ENCODE peak calls at places on chromosomes 2 and 18, in six cellular contexts. Z is NB4; T is natural killer cell treated with Interleukin-12 subunit alpha and Interleukin-12 subunit beta and Interleukin-15 and Interleukin-18, amount 100 ng/mL, for 72 hours; W is adipocyte; J is stimulated activated CD8-positive, alpha-beta memory T cell treated with anti-CD3 and anti-CD28 coated beads, Interleukin-12 subunit alpha, Interleukin-12 subunit beta, amount 100 ng/mL, for 1 hour; K is NCI-H2081. E is an unnamed sample.

GRCh38 chr18:73908323-73908722 is 239.3 kb downstream of the FBXO15 start:
- DNase-seq in Z (peak; percentile 25), T (no peak), W (peak; percentile 73), J (no peak), K (no peak), E (no peak)

GRCh38 chr18:73409242-73409641 is 541.5 kb upstream of the NETO1 start:
- DNase-seq in Z (no peak), T (no peak), W (peak; percentile 16), J (no peak), K (no peak), E (no peak)

GRCh38 chr2:584863-585823 is 92.1 kb downstream of the TMEM18 start:
- DNase-seq in Z (peak; percentile 44), T (no peak), W (no peak), J (peak; percentile 5), K (no peak), E (no peak)

GRCh38 chr2:28681216-28681981 is 70.2 kb upstream of the PPP1CB start:
- DNase-seq in Z (no peak), T (peak; percentile 96), W (peak; percentile 12), J (peak; percentile 46), K (peak; percentile 74), E (no peak)

GRCh38 chr2:46239175-46239846 is 57.9 kb upstream of the EPAS1 start:
- DNase-seq in Z (no peak), T (no peak), W (no peak), J (no peak), K (no peak), E (no peak)

GRCh38 chr2:12685956-12686355 is 30.8 kb upstream of the TRIB2 start:
- DNase-seq in Z (no peak), T (no peak), W (no peak), J (no peak), K (no peak), E (no peak)

GRCh38 chr2:22253171-22253570 is 1129.4 kb downstream of the TDRD15 start:
- DNase-seq in Z (no peak), T (no peak), W (no peak), J (no peak), K (no peak), E (no peak)

GRCh38 chr2:239693330-239693729 is 292.5 kb upstream of the HDAC4 start:
- DNase-seq in Z (no peak), T (no peak), W (no peak), J (no peak), K (no peak), E (no peak)

GRCh38 chr2:172408143-172408766 is 19.1 kb upstream of the ITGA6 start:
- DNase-seq in Z (no peak), T (no peak), W (no peak), J (no peak), K (peak; percentile 91), E (no peak)

GRCh38 chr2:204664708-204665121 is 119.4 kb downstream of the PARD3B start:
- DNase-seq in Z (no peak), T (no peak), W (peak; percentile 78), J (no peak), K (no peak), E (no peak)

GRCh38 chr2:18611604-18612003 is 22.2 kb upstream of the NT5C1B start:
- DNase-seq in Z (no peak), T (no peak), W (no peak), J (no peak), K (no peak), E (no peak)

GRCh38 chr2:151071382-151071781 is 190.3 kb downstream of the RBM43 start:
- DNase-seq in Z (peak; percentile 21), T (no peak), W (peak; percentile 67), J (no peak), K (no peak), E (no peak)

GRCh38 chr2:3867451-3867850 is 164.1 kb downstream of the DCDC2C start:
- DNase-seq in Z (no peak), T (no peak), W (no peak), J (no peak), K (no peak), E (no peak)

GRCh38 chr2:38245114-38245641 is 131.9 kb downstream of the ATL2 start:
- DNase-seq in Z (no peak), T (no peak), W (no peak), J (no peak), K (no peak), E (no peak)

GRCh38 chr2:237297421-237298155 is 116.4 kb downstream of the COL6A3 start:
- DNase-seq in Z (no peak), T (no peak), W (no peak), J (no peak), K (no peak), E (no peak)

GRCh38 chr2:20176760-20177159 is 48.2 kb downstream of the SDC1 start:
- DNase-seq in Z (no peak), T (no peak), W (no peak), J (no peak), K (no peak), E (no peak)

GRCh38 chr2:38540580-38541290 is 62.0 kb downstream of the HNRNPLL start:
- DNase-seq in Z (no peak), T (no peak), W (no peak), J (no peak), K (no peak), E (no peak)

GRCh38 chr2:62824378-62824777 is 118.9 kb downstream of the EHBP1 start:
- DNase-seq in Z (no peak), T (no peak), W (no peak), J (no peak), K (no peak), E (no peak)

GRCh38 chr2:166410828-166411472 is 35.2 kb upstream of the SCN9A start:
- DNase-seq in Z (peak; percentile 3), T (no peak), W (peak; percentile 79), J (no peak), K (no peak), E (no peak)

GRCh38 chr2:97712693-97713295 is 582 bp upstream of the ZAP70 start:
- DNase-seq in Z (no peak), T (no peak), W (no peak), J (peak; percentile 45), K (no peak), E (no peak)

GRCh38 chr18:35490894-35491688 is 6.7 kb downstream of the INO80C start:
- DNase-seq in Z (no peak), T (no peak), W (no peak), J (no peak), K (no peak), E (no peak)